ENCODE peak calls at places on chromosomes 13 and 19, in nine cellular contexts. One of them, this sample, is unnamed.

GRCh38 chr13:44842158-44842557 is 147.1 kb downstream of the NUFIP1 start:
- DNase-seq in mucosa of descending colon: no peak
- DNase-seq in AG09309: no peak
- DNase-seq in ovary: no peak
- DNase-seq in PC-9: peak
- DNase-seq in colonic mucosa: no peak
- DNase-seq in GM23338: no peak
- DNase-seq in lower lobe of right lung: no peak
- DNase-seq in heart left ventricle: no peak
- DNase-seq in this sample: no peak

GRCh38 chr13:61908906-61909305 is 493.3 kb upstream of the PCDH20 start:
- DNase-seq in PC-9: no peak
- DNase-seq in colonic mucosa: no peak
- DNase-seq in AG09309: no peak
- DNase-seq in mucosa of descending colon: no peak
- DNase-seq in GM23338: peak
- DNase-seq in ovary: no peak
- DNase-seq in heart left ventricle: no peak
- DNase-seq in lower lobe of right lung: no peak
- DNase-seq in this sample: no peak

GRCh38 chr13:44306401-44307192 is 67.0 kb upstream of the SERP2 start:
- DNase-seq in heart left ventricle: peak
- DNase-seq in lower lobe of right lung: no peak
- DNase-seq in PC-9: peak
- DNase-seq in GM23338: peak
- DNase-seq in ovary: peak
- DNase-seq in mucosa of descending colon: no peak
- DNase-seq in colonic mucosa: peak
- DNase-seq in AG09309: peak
- DNase-seq in this sample: peak

GRCh38 chr13:20570540-20570939 is 3.6 kb downstream of the IFT88 start:
- DNase-seq in GM23338: no peak
- DNase-seq in heart left ventricle: no peak
- DNase-seq in PC-9: no peak
- DNase-seq in ovary: no peak
- DNase-seq in lower lobe of right lung: no peak
- DNase-seq in AG09309: peak
- DNase-seq in colonic mucosa: no peak
- DNase-seq in mucosa of descending colon: no peak
- DNase-seq in this sample: no peak

GRCh38 chr13:43019811-43020210 is 3.6 kb upstream of the DNAJC15 start:
- DNase-seq in colonic mucosa: no peak
- DNase-seq in ovary: no peak
- DNase-seq in PC-9: no peak
- DNase-seq in mucosa of descending colon: no peak
- DNase-seq in lower lobe of right lung: no peak
- DNase-seq in GM23338: no peak
- DNase-seq in heart left ventricle: no peak
- DNase-seq in AG09309: no peak
- DNase-seq in this sample: no peak

GRCh38 chr13:24192036-24192810 is 31.7 kb downstream of the SPATA13 start:
- DNase-seq in GM23338: peak
- DNase-seq in colonic mucosa: no peak
- DNase-seq in heart left ventricle: no peak
- DNase-seq in PC-9: no peak
- DNase-seq in ovary: no peak
- DNase-seq in mucosa of descending colon: no peak
- DNase-seq in lower lobe of right lung: no peak
- DNase-seq in AG09309: no peak
- DNase-seq in this sample: no peak

GRCh38 chr13:75217949-75218348 is 264.0 kb downstream of the TBC1D4 start:
- DNase-seq in heart left ventricle: no peak
- DNase-seq in lower lobe of right lung: no peak
- DNase-seq in GM23338: no peak
- DNase-seq in ovary: no peak
- DNase-seq in colonic mucosa: no peak
- DNase-seq in AG09309: peak
- DNase-seq in mucosa of descending colon: no peak
- DNase-seq in PC-9: no peak
- DNase-seq in this sample: peak

GRCh38 chr13:99976502-99977115 is 5.0 kb upstream of the ZIC2 start:
- DNase-seq in ovary: no peak
- DNase-seq in AG09309: no peak
- DNase-seq in lower lobe of right lung: no peak
- DNase-seq in GM23338: no peak
- DNase-seq in colonic mucosa: no peak
- DNase-seq in mucosa of descending colon: no peak
- DNase-seq in heart left ventricle: no peak
- DNase-seq in PC-9: no peak
- DNase-seq in this sample: no peak

DNA sequence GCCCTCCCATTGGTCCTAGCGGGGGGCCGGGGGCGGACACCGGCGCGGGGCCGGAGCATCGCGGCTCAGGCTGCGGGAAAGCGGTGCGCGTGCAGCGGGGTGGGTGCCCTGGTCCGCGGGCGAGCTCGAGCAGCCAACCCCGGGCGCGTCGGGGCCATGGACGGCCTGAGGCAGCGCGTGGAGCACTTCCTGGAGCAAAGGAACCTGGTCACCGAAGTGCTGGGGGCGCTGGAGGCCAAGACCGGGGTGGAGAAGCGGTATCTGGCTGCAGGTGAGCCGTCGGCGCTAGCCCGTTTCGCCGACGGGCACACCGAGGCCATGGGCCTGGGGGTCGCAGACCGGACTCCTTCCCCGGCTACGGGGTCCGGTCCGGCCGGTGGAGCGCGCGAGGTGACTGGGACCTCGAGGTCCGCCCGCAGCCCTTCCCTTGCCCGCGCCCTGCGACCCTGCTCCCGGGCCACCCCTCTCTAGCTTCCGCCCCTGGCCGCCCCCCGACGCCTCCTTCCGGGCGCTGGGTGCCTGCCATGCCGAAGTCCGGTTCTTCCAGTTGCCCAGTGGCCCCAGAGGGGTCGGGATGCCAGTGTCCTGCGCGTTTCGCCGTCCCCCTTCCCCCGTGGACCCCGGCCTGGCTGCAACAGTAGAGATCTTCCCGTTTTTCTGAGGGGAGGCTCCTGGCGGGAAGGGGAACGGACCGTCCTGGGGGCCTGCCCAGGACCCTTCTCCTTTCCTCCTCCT is at the start of gene REEP6:
- DNase-seq in AG09309: no peak
- DNase-seq in ovary: peak
- DNase-seq in mucosa of descending colon: no peak
- DNase-seq in colonic mucosa: no peak
- DNase-seq in lower lobe of right lung: no peak
- DNase-seq in heart left ventricle: no peak
- DNase-seq in PC-9: no peak
- DNase-seq in GM23338: no peak
- DNase-seq in this sample: no peak
- H3K4me3 ChIP-seq in AG09309: peak
- H3K4me3 ChIP-seq in ovary: peak
- H3K4me3 ChIP-seq in mucosa of descending colon: peak
- H3K4me3 ChIP-seq in colonic mucosa: peak
- H3K4me3 ChIP-seq in lower lobe of right lung: peak
- H3K4me3 ChIP-seq in heart left ventricle: peak
- H3K4me3 ChIP-seq in PC-9: peak
- H3K4me3 ChIP-seq in GM23338: peak
- H3K4me3 ChIP-seq in this sample: peak

GRCh38 chr13:51249254-51249653 is 27.1 kb downstream of the FAM124A start:
- DNase-seq in heart left ventricle: no peak
- DNase-seq in mucosa of descending colon: no peak
- DNase-seq in GM23338: peak
- DNase-seq in AG09309: no peak
- DNase-seq in colonic mucosa: no peak
- DNase-seq in PC-9: no peak
- DNase-seq in lower lobe of right lung: no peak
- DNase-seq in ovary: no peak
- DNase-seq in this sample: no peak

GRCh38 chr13:51246411-51247298 is 24.5 kb downstream of the FAM124A start:
- DNase-seq in heart left ventricle: peak
- DNase-seq in lower lobe of right lung: no peak
- DNase-seq in GM23338: no peak
- DNase-seq in mucosa of descending colon: no peak
- DNase-seq in PC-9: no peak
- DNase-seq in AG09309: no peak
- DNase-seq in colonic mucosa: no peak
- DNase-seq in ovary: no peak
- DNase-seq in this sample: no peak

GRCh38 chr13:51252954-51253531 is 30.8 kb downstream of the FAM124A start:
- DNase-seq in lower lobe of right lung: no peak
- DNase-seq in GM23338: no peak
- DNase-seq in PC-9: no peak
- DNase-seq in colonic mucosa: no peak
- DNase-seq in mucosa of descending colon: no peak
- DNase-seq in AG09309: no peak
- DNase-seq in heart left ventricle: no peak
- DNase-seq in ovary: no peak
- DNase-seq in this sample: no peak

GRCh38 chr13:51251480-51251879 is 29.3 kb downstream of the FAM124A start:
- DNase-seq in mucosa of descending colon: no peak
- DNase-seq in lower lobe of right lung: no peak
- DNase-seq in colonic mucosa: no peak
- DNase-seq in ovary: no peak
- DNase-seq in PC-9: no peak
- DNase-seq in heart left ventricle: no peak
- DNase-seq in AG09309: no peak
- DNase-seq in GM23338: no peak
- DNase-seq in this sample: no peak

DNA sequence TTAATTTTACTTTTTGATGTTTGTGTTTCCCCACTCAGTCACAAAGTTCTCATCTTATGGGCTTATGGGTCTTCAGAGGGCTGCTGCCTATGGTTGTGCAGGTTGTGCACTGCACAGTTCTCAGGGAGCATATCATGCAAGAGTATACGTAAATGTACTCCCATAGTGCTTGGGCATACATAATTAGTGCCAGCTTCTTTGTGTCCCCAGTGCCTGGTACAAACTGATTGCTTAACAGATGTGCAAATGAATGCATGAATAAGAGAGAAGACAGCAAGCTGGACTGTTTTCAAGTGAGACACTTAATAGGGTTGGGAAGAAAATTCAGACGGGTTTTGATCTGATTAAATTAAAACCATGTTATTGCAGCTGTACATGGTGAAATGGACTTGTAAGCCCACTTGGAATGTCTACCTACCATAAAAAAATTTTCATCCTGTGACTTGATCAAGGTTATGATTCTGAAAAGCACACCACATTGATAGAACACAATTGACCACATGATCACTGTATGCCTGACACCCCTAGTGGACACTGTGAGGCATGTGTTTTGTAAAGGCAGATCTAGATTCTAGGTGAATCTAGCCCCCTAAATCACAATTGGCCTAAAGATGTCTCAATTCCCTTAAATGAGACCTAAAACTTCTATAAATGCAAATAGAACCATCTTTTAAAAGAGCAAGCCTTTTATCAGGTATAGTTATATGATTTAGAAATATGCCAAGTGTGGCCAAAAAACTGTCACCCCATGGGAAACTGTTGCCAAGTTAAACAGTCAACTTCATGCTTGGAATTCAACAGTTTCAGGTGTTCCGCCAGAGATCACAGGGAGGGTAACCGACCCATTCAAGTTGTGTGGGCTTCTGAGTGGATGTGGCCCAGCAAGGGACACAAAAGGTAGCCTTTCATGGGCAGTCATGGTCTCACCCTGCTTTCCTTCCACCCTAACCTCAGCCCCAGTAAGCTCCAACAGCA is 27.9 kb downstream of the FAM124A start:
- DNase-seq in mucosa of descending colon: no peak
- DNase-seq in GM23338: peak
- DNase-seq in lower lobe of right lung: no peak
- DNase-seq in AG09309: no peak
- DNase-seq in colonic mucosa: no peak
- DNase-seq in heart left ventricle: no peak
- DNase-seq in PC-9: no peak
- DNase-seq in ovary: no peak
- DNase-seq in this sample: peak
- TF ChIP-seq CTCF in mucosa of descending colon: no peak
- TF ChIP-seq CTCF in GM23338: peak
- TF ChIP-seq CTCF in lower lobe of right lung: peak
- TF ChIP-seq CTCF in AG09309: peak
- TF ChIP-seq CTCF in colonic mucosa: peak
- TF ChIP-seq CTCF in heart left ventricle: peak
- TF ChIP-seq CTCF in PC-9: peak
- TF ChIP-seq CTCF in ovary: no peak
- TF ChIP-seq CTCF in this sample: peak

DNA sequence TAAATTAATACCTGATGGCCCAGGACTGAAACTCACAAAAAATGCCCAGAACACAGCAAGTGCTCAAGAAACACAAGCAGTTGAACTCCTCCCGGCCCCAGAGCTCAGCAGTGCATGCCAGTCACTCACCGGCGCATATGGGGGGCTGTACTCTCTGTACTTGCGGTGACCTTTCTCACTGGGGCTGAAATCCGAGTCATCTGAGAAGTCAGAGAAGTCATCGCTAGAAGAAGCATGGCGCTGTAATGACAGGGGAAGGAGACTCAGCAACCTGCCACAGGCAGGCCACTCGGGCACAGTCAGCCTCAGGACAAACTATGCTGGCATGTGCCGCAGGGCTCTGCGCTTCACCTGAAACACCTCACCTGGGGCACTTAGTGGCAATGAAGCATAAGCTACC is 19.7 kb downstream of the ZC3H4 start:
- DNase-seq in mucosa of descending colon: no peak
- DNase-seq in colonic mucosa: no peak
- DNase-seq in ovary: no peak
- DNase-seq in heart left ventricle: no peak
- DNase-seq in AG09309: no peak
- DNase-seq in PC-9: no peak
- DNase-seq in lower lobe of right lung: no peak
- DNase-seq in GM23338: no peak
- DNase-seq in this sample: no peak
- H3K4me3 ChIP-seq in mucosa of descending colon: no peak
- H3K4me3 ChIP-seq in colonic mucosa: no peak
- H3K4me3 ChIP-seq in ovary: no peak
- H3K4me3 ChIP-seq in heart left ventricle: no peak
- H3K4me3 ChIP-seq in AG09309: no peak
- H3K4me3 ChIP-seq in PC-9: no peak
- H3K4me3 ChIP-seq in lower lobe of right lung: no peak
- H3K4me3 ChIP-seq in GM23338: no peak
- H3K4me3 ChIP-seq in this sample: no peak

GRCh38 chr19:1379961-1380489 is 3.7 kb upstream of the NDUFS7 start:
- DNase-seq in heart left ventricle: no peak
- DNase-seq in AG09309: no peak
- DNase-seq in ovary: no peak
- DNase-seq in mucosa of descending colon: no peak
- DNase-seq in colonic mucosa: no peak
- DNase-seq in GM23338: no peak
- DNase-seq in PC-9: no peak
- DNase-seq in lower lobe of right lung: no peak
- DNase-seq in this sample: no peak

GRCh38 chr19:1377965-1378785 is 5.5 kb upstream of the NDUFS7 start:
- DNase-seq in GM23338: no peak
- DNase-seq in ovary: no peak
- DNase-seq in colonic mucosa: no peak
- DNase-seq in heart left ventricle: no peak
- DNase-seq in mucosa of descending colon: no peak
- DNase-seq in lower lobe of right lung: no peak
- DNase-seq in AG09309: no peak
- DNase-seq in PC-9: no peak
- DNase-seq in this sample: no peak

GRCh38 chr19:1379126-1379905 is 4.4 kb upstream of the NDUFS7 start:
- DNase-seq in PC-9: no peak
- DNase-seq in AG09309: no peak
- DNase-seq in GM23338: no peak
- DNase-seq in colonic mucosa: no peak
- DNase-seq in lower lobe of right lung: no peak
- DNase-seq in mucosa of descending colon: no peak
- DNase-seq in ovary: no peak
- DNase-seq in heart left ventricle: no peak
- DNase-seq in this sample: no peak

GRCh38 chr19:1376415-1376805 is 7.3 kb upstream of the NDUFS7 start:
- DNase-seq in PC-9: no peak
- DNase-seq in heart left ventricle: no peak
- DNase-seq in lower lobe of right lung: no peak
- DNase-seq in ovary: no peak
- DNase-seq in mucosa of descending colon: no peak
- DNase-seq in colonic mucosa: no peak
- DNase-seq in AG09309: no peak
- DNase-seq in GM23338: no peak
- DNase-seq in this sample: no peak

GRCh38 chr19:1377176-1377964 is 6.3 kb upstream of the NDUFS7 start:
- DNase-seq in lower lobe of right lung: no peak
- DNase-seq in heart left ventricle: no peak
- DNase-seq in GM23338: no peak
- DNase-seq in PC-9: no peak
- DNase-seq in mucosa of descending colon: no peak
- DNase-seq in AG09309: no peak
- DNase-seq in colonic mucosa: no peak
- DNase-seq in ovary: no peak
- DNase-seq in this sample: no peak
- TF ChIP-seq CTCF in lower lobe of right lung: no peak
- TF ChIP-seq CTCF in heart left ventricle: no peak
- TF ChIP-seq CTCF in GM23338: no peak
- TF ChIP-seq CTCF in PC-9: no peak
- TF ChIP-seq CTCF in mucosa of descending colon: no peak
- TF ChIP-seq CTCF in AG09309: no peak
- TF ChIP-seq CTCF in colonic mucosa: no peak
- TF ChIP-seq CTCF in ovary: no peak
- TF ChIP-seq CTCF in this sample: no peak